ENCODE peak calls at places on chromosome 21, in six cellular contexts. U is suprapubic skin, V is uterus, S is heart left ventricle, X is transverse colon, H is lower leg skin. I is an unnamed sample.

GRCh38 chr21:18529253-18529652 is 125.7 kb upstream of the TMPRSS15 start:
- DNase-seq in X (no peak), H (no peak), S (no peak), V (no peak), U (no peak), I (peak; percentile 5)

GRCh38 chr21:14722841-14723483 is 176.8 kb upstream of the SAMSN1 start:
- DNase-seq in V (no peak), X (no peak), S (no peak), H (no peak), U (no peak), I (no peak)

GRCh38 chr21:14989359-14989758 is 75.4 kb downstream of the NRIP1 start:
- DNase-seq in U (no peak), X (no peak), V (no peak), H (no peak), S (peak; percentile 38), I (no peak)

GRCh38 chr21:41370840-41371697 is 9.2 kb downstream of the MX2 start:
- DNase-seq in V (peak; percentile 8), U (no peak), H (no peak), X (no peak), S (no peak), I (no peak)

GRCh38 chr21:15243356-15243755 is 178.6 kb upstream of the NRIP1 start:
- DNase-seq in H (no peak), X (no peak), U (no peak), S (no peak), V (no peak), I (no peak)

GRCh38 chr21:23968722-23969647 is 1638.3 kb downstream of the MRPL39 start:
- DNase-seq in U (no peak), H (peak; percentile 28), X (peak; percentile 45), V (no peak), S (no peak), I (peak; percentile 9)

GRCh38 chr21:27719226-27719625 is 752.3 kb upstream of the ADAMTS5 start:
- DNase-seq in X (no peak), V (no peak), S (no peak), U (no peak), H (no peak), I (no peak)

GRCh38 chr21:31283025-31283424 is 61.0 kb downstream of the TIAM1 start:
- DNase-seq in U (no peak), S (no peak), H (no peak), X (no peak), V (no peak), I (no peak)

GRCh38 chr21:32386195-32386870 is 6.5 kb downstream of the URB1 start:
- DNase-seq in S (peak; percentile 46), X (no peak), H (no peak), U (no peak), V (no peak), I (no peak)

GRCh38 chr21:35783686-35784085 is 276.6 kb downstream of the SETD4 start:
- DNase-seq in V (no peak), X (no peak), H (no peak), U (no peak), S (no peak), I (no peak)

GRCh38 chr21:41766883-41767605 is at the start of gene RIPK4:
- DNase-seq in H (peak; percentile 60), S (no peak), X (peak; percentile 89), U (peak; percentile 74), V (no peak), I (no peak)

GRCh38 chr21:18170221-18170620 is 74.4 kb upstream of the CHODL start:
- DNase-seq in S (no peak), X (no peak), V (no peak), U (no peak), H (no peak), I (no peak)

GRCh38 chr21:33019885-33020557 is 5.7 kb upstream of the OLIG2 start:
- DNase-seq in S (no peak), V (no peak), U (no peak), X (no peak), H (no peak), I (no peak)

GRCh38 chr21:43921979-43922945 is 57.2 kb downstream of the AGPAT3 start:
- DNase-seq in V (no peak), H (no peak), S (no peak), U (no peak), X (no peak), I (no peak)
- TF ChIP-seq POLR2A in V (no peak), H (no peak), S (no peak), U (no peak), X (no peak), I (no peak)

DNA sequence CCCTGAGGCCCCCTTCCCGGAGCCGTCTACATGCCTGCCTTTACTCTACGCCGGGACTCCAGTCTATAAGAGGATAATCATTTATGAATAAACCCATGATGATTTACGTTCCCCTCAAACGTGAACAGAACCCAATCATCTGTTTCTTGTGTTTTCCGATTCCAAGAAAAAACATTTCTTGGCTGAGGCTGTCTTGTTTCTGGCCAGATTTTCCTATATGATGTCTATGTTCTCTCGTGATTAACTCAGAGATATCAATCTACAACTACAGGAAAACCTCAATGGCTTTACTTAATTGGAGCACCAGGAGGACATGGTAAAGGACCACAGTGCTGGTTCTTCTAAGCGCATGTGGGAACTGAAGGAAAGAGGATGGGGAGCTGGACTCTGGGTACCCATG is 22.3 kb downstream of the RCAN1 start:
- DNase-seq in S (no peak), V (no peak), H (no peak), U (no peak), X (no peak), I (no peak)
- TF ChIP-seq POLR2A in S (no peak), V (no peak), H (no peak), U (no peak), X (no peak), I (no peak)

GRCh38 chr21:42836767-42837301 is 42.5 kb downstream of the WDR4 start:
- DNase-seq in H (no peak), S (no peak), U (peak; percentile 44), V (no peak), X (no peak), I (no peak)
- TF ChIP-seq POLR2A in H (no peak), S (no peak), U (no peak), V (no peak), X (no peak), I (no peak)

GRCh38 chr21:44911384-44912157 is 9.1 kb downstream of the ITGB2 start:
- DNase-seq in U (no peak), S (peak; percentile 69), H (peak; percentile 73), V (peak; percentile 31), X (peak; percentile 90), I (peak; percentile 76)
- TF ChIP-seq POLR2A in U (no peak), S (no peak), H (no peak), V (no peak), X (no peak), I (no peak)

DNA sequence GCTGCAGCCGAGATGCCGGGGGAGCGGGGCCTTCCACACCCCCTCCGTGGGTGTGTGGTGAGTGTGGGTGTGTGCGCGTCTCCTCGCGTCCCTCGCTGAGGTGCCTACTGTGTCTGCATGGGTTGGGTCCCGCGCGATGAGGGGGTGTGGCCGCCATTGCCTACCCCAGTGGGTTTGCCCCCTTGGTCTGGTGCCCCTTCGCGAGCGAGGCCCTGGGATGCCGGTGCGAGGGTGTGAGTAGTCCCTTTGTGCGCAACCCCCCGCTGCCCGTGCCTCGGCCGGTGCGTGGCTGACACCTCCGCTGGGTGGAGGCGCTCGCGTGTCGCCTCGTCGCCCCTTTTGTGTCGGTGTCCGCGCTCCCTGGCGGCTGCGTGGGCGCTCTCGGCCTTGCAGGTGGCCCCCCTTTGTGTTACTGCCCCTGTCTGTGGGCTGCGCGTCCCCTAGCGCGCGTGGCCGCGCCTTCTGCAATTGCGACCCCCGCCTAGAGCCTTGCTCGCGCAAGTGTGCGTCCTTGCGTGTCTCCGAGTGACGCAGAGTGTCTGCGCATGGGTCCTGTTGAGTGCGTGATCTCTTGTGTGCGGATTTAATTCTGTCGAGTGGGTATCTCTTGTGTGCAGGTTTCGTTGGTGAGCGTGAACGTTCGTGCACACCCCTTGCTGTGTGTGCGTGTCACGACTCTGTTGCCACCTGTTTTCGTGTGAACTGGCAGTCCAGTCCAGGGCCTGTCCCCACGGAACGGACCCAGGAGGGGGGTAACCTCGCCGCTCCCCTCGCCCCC is 552 bp downstream of the TTC3 start:
- DNase-seq in V (peak; percentile 59), H (peak; percentile 56), S (peak; percentile 47), U (peak; percentile 86), X (peak; percentile 70), I (peak; percentile 37)
- TF ChIP-seq POLR2A in V (no peak), H (no peak), S (no peak), U (no peak), X (no peak), I (peak; percentile 61)

GRCh38 chr21:46294647-46295176 is 8.6 kb downstream of the YBEY start:
- DNase-seq in X (no peak), H (no peak), V (no peak), S (peak; percentile 33), U (no peak), I (peak; percentile 67)

GRCh38 chr21:46295996-46296752 is 10.0 kb downstream of the YBEY start:
- DNase-seq in X (peak; percentile 70), V (peak; percentile 80), S (peak; percentile 91), H (peak; percentile 86), U (peak; percentile 91), I (no peak)

GRCh38 chr21:46298083-46298412 is 11.9 kb downstream of the YBEY start:
- DNase-seq in V (no peak), U (no peak), S (no peak), H (no peak), X (no peak), I (no peak)

GRCh38 chr21:46297311-46298082 is 11.4 kb downstream of the YBEY start:
- DNase-seq in U (no peak), S (peak; percentile 52), X (no peak), H (no peak), V (no peak), I (no peak)

GRCh38 chr21:46295177-46295711 is 9.1 kb downstream of the YBEY start:
- DNase-seq in V (no peak), H (no peak), X (no peak), U (no peak), S (peak; percentile 31), I (peak; percentile 83)
- TF ChIP-seq POLR2A in V (no peak), H (no peak), X (no peak), U (no peak), S (no peak), I (peak; percentile 33)

I was measured in H54.